ENCODE peak calls at places on chromosomes 16 and 17, in four cellular contexts. Q is RWPE1, T is osteocyte, O is cerebellar cortex. D is an unnamed sample.

GRCh38 chr17:56144205-56144604 is 9.1 kb upstream of the ANKFN1 start:
- DNase-seq in O (no peak), T (no peak), Q (no peak), D (no peak)

GRCh38 chr17:63826468-63827001 is 696 bp upstream of the PSMC5 start:
- DNase-seq in Q (no peak), T (no peak), O (no peak), D (no peak)

GRCh38 chr17:68868708-68869107 is 86.5 kb downstream of the ABCA8 start:
- DNase-seq in T (no peak), Q (no peak), O (no peak), D (no peak)

GRCh38 chr17:72365857-72366415 is 245.1 kb downstream of the SOX9 start:
- DNase-seq in T (no peak), O (no peak), Q (no peak), D (no peak)

GRCh38 chr17:75496005-75496404 is 19.3 kb downstream of the CASKIN2 start:
- DNase-seq in T (no peak), Q (no peak), O (no peak), D (no peak)

GRCh38 chr17:79137015-79137770 is 62.6 kb downstream of the ENGASE start:
- DNase-seq in Q (no peak), O (no peak), T (no peak), D (no peak)

GRCh38 chr17:30449480-30449879 is 27.7 kb upstream of the GOSR1 start:
- DNase-seq in Q (no peak), T (no peak), O (peak; percentile 73), D (no peak)

GRCh38 chr17:76884995-76885896 is 17.0 kb downstream of the MGAT5B start:
- DNase-seq in Q (no peak), O (no peak), T (no peak), D (no peak)

GRCh38 chr16:87713469-87714229 is 52.1 kb downstream of the KLHDC4 start:
- DNase-seq in T (no peak), Q (no peak), O (no peak), D (no peak)

GRCh38 chr16:8644513-8645140 is 23.1 kb downstream of the METTL22 start:
- DNase-seq in T (no peak), Q (no peak), O (no peak), D (no peak)

GRCh38 chr16:72036098-72036497 is 18.2 kb upstream of the HP start:
- DNase-seq in T (no peak), Q (no peak), O (no peak), D (no peak)

GRCh38 chr17:17019891-17020456 is 22.3 kb upstream of the MPRIP start:
- DNase-seq in T (no peak), O (no peak), Q (peak; percentile 48), D (no peak)

GRCh38 chr16:3641801-3642396 is 12.6 kb upstream of the DNASE1 start:
- DNase-seq in Q (no peak), T (peak; percentile 75), O (no peak), D (peak; percentile 62)

GRCh38 chr17:83116311-83116771 is 36.9 kb downstream of the METRNL start:
- DNase-seq in O (no peak), T (no peak), Q (no peak), D (no peak)

GRCh38 chr17:35486920-35487727 is 38.6 kb upstream of the SLFN13 start:
- DNase-seq in O (no peak), T (no peak), Q (peak; percentile 64), D (no peak)

GRCh38 chr17:61415374-61416210 is 15.9 kb downstream of the TBX2 start:
- DNase-seq in Q (no peak), O (no peak), T (peak; percentile 64), D (peak; percentile 85)